ENCODE peak calls at places on chromosomes 13 and 19, in nine cellular contexts. E is mesenchymal stem cell; Y is uterus; B is right cardiac atrium; G is A549; I is SJSA1; O is CD8-positive, alpha-beta memory T cell; Z is aorta; M is transverse colon. C is an unnamed sample.
A peak's percentile ranks its signal among the peaks of the same experiment; 100 is the strongest.

GRCh38 chr13:89568746-89569145 is 1778.7 kb upstream of the MIR17HG start:
- DNase-seq in E (no peak), Y (no peak), B (no peak), G (no peak), I (no peak), O (no peak), Z (no peak), M (no peak), C (no peak)

GRCh38 chr13:41561179-41561578 is 103.8 kb downstream of the RGCC start:
- DNase-seq in E (peak; percentile 57), Y (no peak), B (no peak), G (no peak), I (no peak), O (no peak), Z (no peak), M (no peak), C (no peak)

GRCh38 chr19:57537953-57538547 is 10.9 kb downstream of the ZNF549 start:
- DNase-seq in E (peak; percentile 11), Y (no peak), B (no peak), G (no peak), I (peak; percentile 3), O (no peak), Z (no peak), M (no peak), C (no peak)

GRCh38 chr13:100674848-100675659 is 459 bp upstream of the TMTC4 start:
- DNase-seq in E (peak; percentile 97), Y (peak; percentile 99), B (peak; percentile 99), G (peak; percentile 89), I (peak; percentile 94), O (peak; percentile 100), Z (peak; percentile 100), M (peak; percentile 100), C (peak; percentile 100)

GRCh38 chr19:42919757-42920079 is 2.0 kb upstream of the PSG6 start:
- DNase-seq in E (no peak), Y (no peak), B (no peak), G (no peak), I (peak; percentile 51), O (no peak), Z (no peak), M (no peak), C (no peak)

GRCh38 chr13:20132052-20132634 is 28.7 kb downstream of the GJA3 start:
- DNase-seq in E (no peak), Y (no peak), B (no peak), G (no peak), I (no peak), O (no peak), Z (no peak), M (no peak), C (no peak)

GRCh38 chr19:7500811-7501450 is 12.1 kb upstream of the PEX11G start:
- DNase-seq in E (peak; percentile 45), Y (no peak), B (peak; percentile 57), G (peak; percentile 65), I (no peak), O (no peak), Z (no peak), M (peak; percentile 74), C (no peak)

GRCh38 chr13:23921451-23921888 is 24.2 kb upstream of the C1QTNF9B start:
- DNase-seq in E (peak; percentile 61), Y (no peak), B (no peak), G (no peak), I (peak; percentile 34), O (no peak), Z (no peak), M (no peak), C (no peak)

GRCh38 chr13:96958286-96958891 is 35.9 kb downstream of the OXGR1 start:
- DNase-seq in E (peak; percentile 31), Y (no peak), B (no peak), G (no peak), I (no peak), O (no peak), Z (no peak), M (no peak), C (no peak)

GRCh38 chr13:93309886-93310520 is 83.4 kb downstream of the GPC6 start:
- DNase-seq in E (peak; percentile 96), Y (no peak), B (no peak), G (no peak), I (no peak), O (no peak), Z (no peak), M (no peak), C (no peak)

GRCh38 chr19:51980116-51980736 is 6.4 kb downstream of the ZNF350 start:
- DNase-seq in E (no peak), Y (no peak), B (no peak), G (no peak), I (no peak), O (no peak), Z (no peak), M (no peak), C (no peak)

GRCh38 chr13:36818483-36819063 is 449 bp upstream of the RFXAP start:
- DNase-seq in E (peak; percentile 12), Y (no peak), B (no peak), G (no peak), I (no peak), O (no peak), Z (no peak), M (no peak), C (no peak)

GRCh38 chr19:7769171-7769570 is 6.1 kb downstream of the CLEC4M start:
- DNase-seq in E (no peak), Y (no peak), B (no peak), G (no peak), I (no peak), O (no peak), Z (no peak), M (no peak), C (no peak)

GRCh38 chr19:44876930-44877530 is 14.0 kb upstream of the TOMM40 start:
- DNase-seq in E (no peak), Y (no peak), B (no peak), G (no peak), I (no peak), O (no peak), Z (no peak), M (no peak), C (no peak)

GRCh38 chr13:30033681-30034447 is 183.4 kb upstream of the UBL3 start:
- DNase-seq in E (peak; percentile 91), Y (peak; percentile 48), B (no peak), G (no peak), I (peak; percentile 87), O (no peak), Z (no peak), M (no peak), C (no peak)

GRCh38 chr13:39971526-39971925 is 316.1 kb downstream of the COG6 start:
- DNase-seq in E (no peak), Y (no peak), B (no peak), G (no peak), I (no peak), O (no peak), Z (no peak), M (no peak), C (no peak)

GRCh38 chr13:98451676-98452105 is 125.2 kb downstream of the STK24 start:
- DNase-seq in E (no peak), Y (peak; percentile 71), B (peak; percentile 66), G (no peak), I (no peak), O (no peak), Z (peak; percentile 88), M (no peak), C (peak; percentile 94)

GRCh38 chr19:611506-611869 is 21.8 kb downstream of the HCN2 start:
- DNase-seq in E (peak; percentile 79), Y (no peak), B (no peak), G (no peak), I (peak; percentile 99), O (peak; percentile 27), Z (no peak), M (no peak), C (no peak)

GRCh38 chr13:23928985-23929384 is 31.7 kb upstream of the C1QTNF9B start:
- DNase-seq in E (peak; percentile 79), Y (no peak), B (no peak), G (peak; percentile 15), I (peak; percentile 45), O (no peak), Z (no peak), M (no peak), C (no peak)

GRCh38 chr19:23406716-23407115 is 11.4 kb upstream of the ZNF91 start:
- DNase-seq in E (no peak), Y (no peak), B (no peak), G (no peak), I (no peak), O (no peak), Z (no peak), M (peak; percentile 22), C (peak; percentile 33)

GRCh38 chr13:65943711-65944110 is 1286.4 kb downstream of the PCDH9 start:
- DNase-seq in E (no peak), Y (no peak), B (no peak), G (no peak), I (no peak), O (no peak), Z (no peak), M (no peak), C (no peak)

GRCh38 chr19:46299695-46300094 is 2.9 kb downstream of the HIF3A start:
- DNase-seq in E (no peak), Y (no peak), B (no peak), G (no peak), I (no peak), O (no peak), Z (no peak), M (peak; percentile 26), C (no peak)

GRCh38 chr13:72960114-72960513 is 98.7 kb upstream of the KLF5 start:
- DNase-seq in E (no peak), Y (no peak), B (no peak), G (no peak), I (no peak), O (no peak), Z (no peak), M (no peak), C (no peak)
- H3K27ac ChIP-seq in E (no peak overlapping the region), Y (no peak overlapping the region), B (no peak overlapping the region), G (no peak overlapping the region), I (no peak overlapping the region), O (no peak overlapping the region), Z (no peak overlapping the region), M (peak overlapping the region; percentile 50), C (no peak overlapping the region)

DNA sequence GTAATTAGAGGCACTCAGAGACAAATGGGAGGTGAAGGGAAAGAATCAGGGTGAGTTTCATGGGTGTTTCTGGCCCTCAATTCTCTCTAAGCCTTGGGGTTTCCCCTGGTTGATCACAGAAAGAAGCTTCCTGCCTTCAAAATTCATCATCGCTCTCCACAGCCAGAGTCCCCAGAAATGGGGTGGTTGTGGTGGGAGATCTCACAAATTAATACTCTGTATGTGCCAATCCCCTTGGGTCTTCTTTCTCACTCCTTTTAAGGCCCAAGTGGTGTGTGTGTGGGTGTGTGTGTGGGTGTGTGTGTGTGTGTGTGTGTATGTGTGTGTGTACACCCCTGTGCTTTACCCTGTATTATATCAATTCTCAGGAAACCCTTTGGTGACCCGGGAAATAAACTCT is 2.7 kb upstream of the FCGBP start:
- DNase-seq in E (no peak), Y (no peak), B (no peak), G (no peak), I (no peak), O (no peak), Z (no peak), M (no peak), C (no peak)
- H3K27ac ChIP-seq in E (no peak overlapping the region), Y (no peak overlapping the region), B (no peak overlapping the region), G (peak overlapping the region; percentile 59), I (no peak overlapping the region), O (no peak overlapping the region), Z (no peak overlapping the region), M (peak overlapping the region; percentile 65), C (no peak overlapping the region)

GRCh38 chr13:31930901-31931522 is 100.6 kb upstream of the FRY start:
- DNase-seq in E (no peak), Y (no peak), B (no peak), G (no peak), I (no peak), O (no peak), Z (no peak), M (no peak), C (no peak)
- H3K27ac ChIP-seq in E (no peak overlapping the region), Y (no peak overlapping the region), B (no peak overlapping the region), G (peak overlapping the region; percentile 11), I (no peak overlapping the region), O (no peak overlapping the region), Z (no peak overlapping the region), M (no peak overlapping the region), C (no peak overlapping the region)

GRCh38 chr13:33263484-33263883 is 22.1 kb downstream of the STARD13 start:
- DNase-seq in E (no peak), Y (no peak), B (no peak), G (no peak), I (no peak), O (no peak), Z (no peak), M (no peak), C (no peak)
- H3K27ac ChIP-seq in E (no peak overlapping the region), Y (peak overlapping the region; percentile 60), B (no peak overlapping the region), G (peak overlapping the region; percentile 50), I (no peak overlapping the region), O (no peak overlapping the region), Z (no peak overlapping the region), M (peak overlapping the region; percentile 80), C (peak overlapping the region; percentile 71)